ENCODE peak calls at places on chromosome 22, in six cellular contexts. One of them, this sample, is unnamed.
A peak's percentile ranks its signal among the peaks of the same experiment; 100 is the strongest.

GRCh38 chr22:48357196-48357595 is 1470.5 kb downstream of the BRD1 start:
- DNase-seq in suprapubic skin: no peak
- DNase-seq in cardiac muscle cell: no peak
- DNase-seq in mucosa of descending colon: no peak
- DNase-seq in esophagus squamous epithelium: no peak
- DNase-seq in CD8-positive, alpha-beta T cell: no peak
- DNase-seq in this sample: no peak

GRCh38 chr22:24088796-24089195 is 77.7 kb downstream of the CABIN1 start:
- DNase-seq in suprapubic skin: no peak
- DNase-seq in esophagus squamous epithelium: no peak
- DNase-seq in CD8-positive, alpha-beta T cell: no peak
- DNase-seq in mucosa of descending colon: no peak
- DNase-seq in cardiac muscle cell: no peak
- DNase-seq in this sample: no peak

GRCh38 chr22:17562906-17563870 is at the start of gene SLC25A18:
- DNase-seq in mucosa of descending colon: no peak
- DNase-seq in CD8-positive, alpha-beta T cell: no peak
- DNase-seq in esophagus squamous epithelium: no peak
- DNase-seq in cardiac muscle cell: peak; percentile 80
- DNase-seq in suprapubic skin: no peak
- DNase-seq in this sample: no peak

GRCh38 chr22:17332109-17332508 is 37.2 kb upstream of the CECR2 start:
- DNase-seq in cardiac muscle cell: no peak
- DNase-seq in suprapubic skin: no peak
- DNase-seq in esophagus squamous epithelium: no peak
- DNase-seq in mucosa of descending colon: no peak
- DNase-seq in CD8-positive, alpha-beta T cell: no peak
- DNase-seq in this sample: no peak

GRCh38 chr22:19329454-19329853 is 37.9 kb upstream of the CLTCL1 start:
- DNase-seq in esophagus squamous epithelium: no peak
- DNase-seq in cardiac muscle cell: no peak
- DNase-seq in CD8-positive, alpha-beta T cell: no peak
- DNase-seq in suprapubic skin: no peak
- DNase-seq in mucosa of descending colon: no peak
- DNase-seq in this sample: no peak

GRCh38 chr22:37848587-37849088 is 581 bp upstream of the EIF3L start:
- DNase-seq in esophagus squamous epithelium: no peak
- DNase-seq in suprapubic skin: no peak
- DNase-seq in cardiac muscle cell: peak; percentile 45
- DNase-seq in CD8-positive, alpha-beta T cell: peak; percentile 12
- DNase-seq in mucosa of descending colon: no peak
- DNase-seq in this sample: no peak

GRCh38 chr22:37607912-37608476 is 640 bp upstream of the GGA1 start:
- DNase-seq in suprapubic skin: no peak
- DNase-seq in cardiac muscle cell: peak; percentile 23
- DNase-seq in mucosa of descending colon: no peak
- DNase-seq in esophagus squamous epithelium: no peak
- DNase-seq in CD8-positive, alpha-beta T cell: peak; percentile 27
- DNase-seq in this sample: no peak

GRCh38 chr22:42214625-42215415 is 55.6 kb downstream of the TCF20 start:
- DNase-seq in esophagus squamous epithelium: no peak
- DNase-seq in cardiac muscle cell: no peak
- DNase-seq in CD8-positive, alpha-beta T cell: no peak
- DNase-seq in suprapubic skin: no peak
- DNase-seq in mucosa of descending colon: no peak
- DNase-seq in this sample: no peak

GRCh38 chr22:39183991-39184585 is 31.6 kb upstream of the CBX7 start:
- DNase-seq in CD8-positive, alpha-beta T cell: no peak
- DNase-seq in esophagus squamous epithelium: no peak
- DNase-seq in cardiac muscle cell: peak; percentile 93
- DNase-seq in mucosa of descending colon: no peak
- DNase-seq in suprapubic skin: no peak
- DNase-seq in this sample: no peak

GRCh38 chr22:50733521-50734342 is 4.3 kb upstream of the ACR start:
- DNase-seq in esophagus squamous epithelium: no peak
- DNase-seq in mucosa of descending colon: peak; percentile 17
- DNase-seq in cardiac muscle cell: peak; percentile 15
- DNase-seq in suprapubic skin: peak; percentile 44
- DNase-seq in CD8-positive, alpha-beta T cell: no peak
- DNase-seq in this sample: no peak

GRCh38 chr22:37349043-37349814 is 66.9 kb downstream of the CYTH4 start:
- DNase-seq in mucosa of descending colon: no peak
- DNase-seq in cardiac muscle cell: no peak
- DNase-seq in CD8-positive, alpha-beta T cell: no peak
- DNase-seq in suprapubic skin: no peak
- DNase-seq in esophagus squamous epithelium: no peak
- DNase-seq in this sample: no peak

GRCh38 chr22:35622132-35622913 is 5.2 kb upstream of the MB start:
- DNase-seq in cardiac muscle cell: no peak
- DNase-seq in mucosa of descending colon: peak; percentile 86
- DNase-seq in CD8-positive, alpha-beta T cell: no peak
- DNase-seq in esophagus squamous epithelium: no peak
- DNase-seq in suprapubic skin: peak; percentile 80
- DNase-seq in this sample: no peak

GRCh38 chr22:35627267-35628041 is 10.3 kb upstream of the MB start:
- DNase-seq in cardiac muscle cell: peak; percentile 96
- DNase-seq in mucosa of descending colon: peak; percentile 83
- DNase-seq in suprapubic skin: peak; percentile 84
- DNase-seq in esophagus squamous epithelium: no peak
- DNase-seq in CD8-positive, alpha-beta T cell: peak; percentile 54
- DNase-seq in this sample: peak; percentile 10

GRCh38 chr22:35624547-35624946 is 7.4 kb upstream of the MB start:
- DNase-seq in mucosa of descending colon: no peak
- DNase-seq in CD8-positive, alpha-beta T cell: no peak
- DNase-seq in esophagus squamous epithelium: no peak
- DNase-seq in cardiac muscle cell: no peak
- DNase-seq in suprapubic skin: no peak
- DNase-seq in this sample: no peak

GRCh38 chr22:35628732-35629131 is 11.6 kb upstream of the MB start:
- DNase-seq in esophagus squamous epithelium: no peak
- DNase-seq in suprapubic skin: no peak
- DNase-seq in cardiac muscle cell: no peak
- DNase-seq in CD8-positive, alpha-beta T cell: no peak
- DNase-seq in mucosa of descending colon: no peak
- DNase-seq in this sample: no peak

DNA sequence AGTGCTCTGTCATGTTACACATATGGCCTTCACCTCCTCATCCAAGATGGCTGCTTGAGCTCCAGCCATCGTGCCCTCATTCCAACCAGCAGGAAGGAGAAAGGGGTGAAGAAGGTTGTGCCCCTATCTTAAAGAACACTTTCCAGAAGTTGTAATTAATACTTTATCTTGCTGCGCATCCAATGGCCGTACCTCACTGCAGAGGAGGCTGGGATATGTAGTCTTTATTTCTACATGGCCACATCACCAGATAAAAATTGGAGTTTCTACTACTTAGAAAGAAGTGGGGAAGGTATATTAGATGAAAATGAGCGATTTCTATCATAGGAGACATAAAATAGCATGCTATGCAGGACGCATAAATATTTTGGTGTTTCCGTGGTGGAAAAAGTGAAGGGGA is 8.6 kb upstream of the MB start:
- DNase-seq in suprapubic skin: no peak
- DNase-seq in cardiac muscle cell: no peak
- DNase-seq in esophagus squamous epithelium: no peak
- DNase-seq in CD8-positive, alpha-beta T cell: no peak
- DNase-seq in mucosa of descending colon: no peak
- DNase-seq in this sample: no peak
- H3K4me1 ChIP-seq in suprapubic skin: peaks cover 34% of the 10 kb centered on the region
- H3K4me1 ChIP-seq in cardiac muscle cell: peaks cover 22% of the 10 kb centered on the region
- H3K4me1 ChIP-seq in esophagus squamous epithelium: peaks cover 26% of the 10 kb centered on the region
- H3K4me1 ChIP-seq in CD8-positive, alpha-beta T cell: peaks cover 7% of the 10 kb centered on the region
- H3K4me1 ChIP-seq in mucosa of descending colon: peaks cover 4% of the 10 kb centered on the region
- H3K4me1 ChIP-seq in this sample: peaks cover 5% of the 10 kb centered on the region

GRCh38 chr22:44668886-44669724 is 32.9 kb upstream of the PRR5 start:
- DNase-seq in esophagus squamous epithelium: no peak
- DNase-seq in cardiac muscle cell: no peak
- DNase-seq in suprapubic skin: no peak
- DNase-seq in mucosa of descending colon: peak; percentile 57
- DNase-seq in CD8-positive, alpha-beta T cell: no peak
- DNase-seq in this sample: no peak

GRCh38 chr22:44667276-44667675 is 34.7 kb upstream of the PRR5 start:
- DNase-seq in mucosa of descending colon: peak; percentile 47
- DNase-seq in suprapubic skin: peak; percentile 63
- DNase-seq in esophagus squamous epithelium: no peak
- DNase-seq in cardiac muscle cell: no peak
- DNase-seq in CD8-positive, alpha-beta T cell: no peak
- DNase-seq in this sample: no peak

GRCh38 chr22:44668190-44668885 is 33.7 kb upstream of the PRR5 start:
- DNase-seq in suprapubic skin: peak; percentile 68
- DNase-seq in mucosa of descending colon: peak; percentile 68
- DNase-seq in cardiac muscle cell: peak; percentile 24
- DNase-seq in CD8-positive, alpha-beta T cell: peak; percentile 42
- DNase-seq in esophagus squamous epithelium: no peak
- DNase-seq in this sample: peak; percentile 60

GRCh38 chr22:44666207-44666585 is 35.8 kb upstream of the PRR5 start:
- DNase-seq in cardiac muscle cell: no peak
- DNase-seq in CD8-positive, alpha-beta T cell: no peak
- DNase-seq in esophagus squamous epithelium: no peak
- DNase-seq in suprapubic skin: no peak
- DNase-seq in mucosa of descending colon: no peak
- DNase-seq in this sample: no peak

DNA sequence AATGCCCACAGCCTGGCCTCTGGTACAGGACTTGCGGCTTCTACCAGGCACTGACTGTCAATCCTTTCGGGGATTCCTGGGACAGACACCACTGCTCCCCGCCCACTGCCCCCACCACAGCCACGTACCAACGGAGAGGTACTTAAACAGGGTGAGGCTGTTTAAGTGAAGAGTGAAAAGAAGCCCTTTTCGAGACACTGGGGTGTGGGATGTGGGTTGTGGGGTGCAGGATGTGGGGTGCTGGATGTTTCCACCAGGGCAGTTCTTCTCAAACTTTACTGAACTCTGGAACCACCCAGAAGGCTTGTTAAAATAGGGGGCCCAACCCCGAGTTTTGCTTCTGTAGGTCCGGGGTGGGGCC is 34.2 kb upstream of the PRR5 start:
- DNase-seq in esophagus squamous epithelium: no peak
- DNase-seq in cardiac muscle cell: no peak
- DNase-seq in suprapubic skin: no peak
- DNase-seq in CD8-positive, alpha-beta T cell: peak; percentile 68
- DNase-seq in mucosa of descending colon: no peak
- DNase-seq in this sample: peak; percentile 72
- H3K4me3 ChIP-seq in esophagus squamous epithelium: peak overlapping the region; percentile 30
- H3K4me3 ChIP-seq in cardiac muscle cell: peak overlapping the region; percentile 72
- H3K4me3 ChIP-seq in suprapubic skin: peak overlapping the region; percentile 78
- H3K4me3 ChIP-seq in CD8-positive, alpha-beta T cell: peak overlapping the region; percentile 60
- H3K4me3 ChIP-seq in mucosa of descending colon: no peak overlapping the region
- H3K4me3 ChIP-seq in this sample: peak overlapping the region; percentile 46

GRCh38 chr22:33792837-33793236 is 127.4 kb downstream of the LARGE1 start:
- DNase-seq in CD8-positive, alpha-beta T cell: no peak
- DNase-seq in suprapubic skin: no peak
- DNase-seq in cardiac muscle cell: no peak
- DNase-seq in mucosa of descending colon: no peak
- DNase-seq in esophagus squamous epithelium: no peak
- DNase-seq in this sample: no peak

GRCh38 chr22:33788927-33789326 is 131.3 kb downstream of the LARGE1 start:
- DNase-seq in cardiac muscle cell: no peak
- DNase-seq in mucosa of descending colon: no peak
- DNase-seq in CD8-positive, alpha-beta T cell: no peak
- DNase-seq in esophagus squamous epithelium: no peak
- DNase-seq in suprapubic skin: no peak
- DNase-seq in this sample: no peak

GRCh38 chr22:33785283-33785991 is 134.8 kb downstream of the LARGE1 start:
- DNase-seq in cardiac muscle cell: peak; percentile 51
- DNase-seq in mucosa of descending colon: no peak
- DNase-seq in CD8-positive, alpha-beta T cell: no peak
- DNase-seq in esophagus squamous epithelium: no peak
- DNase-seq in suprapubic skin: no peak
- DNase-seq in this sample: no peak

GRCh38 chr22:33789690-33790253 is 130.5 kb downstream of the LARGE1 start:
- DNase-seq in suprapubic skin: no peak
- DNase-seq in CD8-positive, alpha-beta T cell: no peak
- DNase-seq in cardiac muscle cell: no peak
- DNase-seq in mucosa of descending colon: no peak
- DNase-seq in esophagus squamous epithelium: no peak
- DNase-seq in this sample: no peak

GRCh38 chr22:33787645-33788456 is 132.4 kb downstream of the LARGE1 start:
- DNase-seq in CD8-positive, alpha-beta T cell: no peak
- DNase-seq in cardiac muscle cell: no peak
- DNase-seq in suprapubic skin: no peak
- DNase-seq in esophagus squamous epithelium: no peak
- DNase-seq in mucosa of descending colon: no peak
- DNase-seq in this sample: no peak
- H3K4me1 ChIP-seq in CD8-positive, alpha-beta T cell: no peaks in the 10 kb centered on the region
- H3K4me1 ChIP-seq in cardiac muscle cell: peaks cover 4% of the 10 kb centered on the region
- H3K4me1 ChIP-seq in suprapubic skin: peaks cover 10% of the 10 kb centered on the region
- H3K4me1 ChIP-seq in esophagus squamous epithelium: no peaks in the 10 kb centered on the region
- H3K4me1 ChIP-seq in mucosa of descending colon: no peaks in the 10 kb centered on the region
- H3K4me1 ChIP-seq in this sample: no peaks in the 10 kb centered on the region

DNA sequence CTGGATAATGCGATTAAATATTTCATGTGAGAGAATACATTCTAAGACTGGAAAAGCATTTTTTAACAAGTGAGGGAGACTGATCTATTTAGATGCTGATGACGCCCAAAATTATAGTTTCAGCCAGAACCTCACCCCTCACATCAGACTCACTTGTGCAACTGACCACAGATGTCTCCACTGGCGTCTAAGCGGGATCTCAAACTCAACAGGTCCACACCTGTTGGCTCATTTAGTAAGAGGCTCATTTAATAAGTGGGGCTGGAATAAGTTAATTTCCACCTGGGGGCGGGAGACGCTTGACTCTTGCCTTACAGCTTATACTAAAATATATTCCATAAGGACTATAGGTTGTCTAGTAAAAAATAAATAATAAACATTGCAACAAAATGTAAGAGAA is 47.5 kb downstream of the MORC2 start:
- DNase-seq in suprapubic skin: no peak
- DNase-seq in CD8-positive, alpha-beta T cell: no peak
- DNase-seq in cardiac muscle cell: no peak
- DNase-seq in mucosa of descending colon: no peak
- DNase-seq in esophagus squamous epithelium: no peak
- DNase-seq in this sample: no peak
- H3K4me3 ChIP-seq in suprapubic skin: peak overlapping the region; percentile 45
- H3K4me3 ChIP-seq in CD8-positive, alpha-beta T cell: peak overlapping the region; percentile 52
- H3K4me3 ChIP-seq in cardiac muscle cell: no peak overlapping the region
- H3K4me3 ChIP-seq in mucosa of descending colon: no peak overlapping the region
- H3K4me3 ChIP-seq in esophagus squamous epithelium: peak overlapping the region; percentile 21
- H3K4me3 ChIP-seq in this sample: peak overlapping the region; percentile 45

DNA sequence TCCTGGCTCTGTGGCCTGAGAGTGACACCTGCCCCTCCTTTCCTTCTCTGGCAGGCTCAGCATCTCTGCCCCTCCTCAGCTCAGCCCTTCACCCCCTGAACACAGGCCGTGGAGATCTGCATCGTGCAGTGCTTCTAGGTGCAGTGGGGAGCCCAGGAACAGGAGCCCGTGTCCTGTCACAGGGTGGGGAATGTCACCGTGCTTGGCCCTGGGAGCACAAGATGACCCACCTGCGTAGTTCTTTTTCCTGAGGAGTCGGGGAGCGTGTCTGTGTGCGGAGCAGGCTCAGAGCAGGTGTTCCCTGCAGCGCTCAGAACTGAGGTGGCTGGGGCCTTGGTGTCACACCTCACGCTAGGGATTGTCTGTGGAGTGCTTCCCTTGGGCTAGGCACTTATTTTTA is 10.6 kb downstream of the TBC1D22A start:
- DNase-seq in CD8-positive, alpha-beta T cell: no peak
- DNase-seq in suprapubic skin: peak; percentile 60
- DNase-seq in esophagus squamous epithelium: no peak
- DNase-seq in mucosa of descending colon: peak; percentile 41
- DNase-seq in cardiac muscle cell: no peak
- DNase-seq in this sample: no peak
- H3K4me1 ChIP-seq in CD8-positive, alpha-beta T cell: peaks cover 69% of the 10 kb centered on the region
- H3K4me1 ChIP-seq in suprapubic skin: peaks cover 64% of the 10 kb centered on the region
- H3K4me1 ChIP-seq in esophagus squamous epithelium: peaks cover 54% of the 10 kb centered on the region
- H3K4me1 ChIP-seq in mucosa of descending colon: peaks cover 29% of the 10 kb centered on the region
- H3K4me1 ChIP-seq in cardiac muscle cell: peaks cover 14% of the 10 kb centered on the region
- H3K4me1 ChIP-seq in this sample: peaks cover 43% of the 10 kb centered on the region